ENCODE peak calls at places on chromosomes 7 and 10, in ten cellular contexts. One of them, this sample, is unnamed.

GRCh38 chr7:85890244-85890811 is 703.5 kb upstream of the SEMA3D start:
- DNase-seq in iPS-NIHi11: peak
- DNase-seq in activated CD4-positive, alpha-beta T cell treated with anti-CD3 and anti-CD28 coated beads, Interleukin-2, amount 50 U/mL, for 1 hour: no peak
- DNase-seq in SHP77 treated with DMSO at 0.1 percent for 48 hours: peak
- DNase-seq in stimulated activated CD4-positive, alpha-beta T cell treated with anti-CD3 and anti-CD28 coated beads, Interleukin-12 subunit alpha, Interleukin-12 subunit beta, amount 100 ng/mL, for 48 hours: no peak
- DNase-seq in aorta: no peak
- DNase-seq in GF-D8: peak
- DNase-seq in MM.1S: peak
- DNase-seq in CD8-positive, alpha-beta memory T cell: no peak
- DNase-seq in anterior cingulate cortex: no peak
- DNase-seq in this sample: peak

GRCh38 chr7:4159761-4160554 is 522.1 kb upstream of the FOXK1 start:
- DNase-seq in stimulated activated CD4-positive, alpha-beta T cell treated with anti-CD3 and anti-CD28 coated beads, Interleukin-12 subunit alpha, Interleukin-12 subunit beta, amount 100 ng/mL, for 48 hours: no peak
- DNase-seq in activated CD4-positive, alpha-beta T cell treated with anti-CD3 and anti-CD28 coated beads, Interleukin-2, amount 50 U/mL, for 1 hour: no peak
- DNase-seq in aorta: no peak
- DNase-seq in SHP77 treated with DMSO at 0.1 percent for 48 hours: no peak
- DNase-seq in MM.1S: no peak
- DNase-seq in GF-D8: no peak
- DNase-seq in anterior cingulate cortex: no peak
- DNase-seq in CD8-positive, alpha-beta memory T cell: no peak
- DNase-seq in iPS-NIHi11: no peak
- DNase-seq in this sample: no peak

GRCh38 chr10:32577448-32577847 is 131.5 kb downstream of the CCDC7 start:
- DNase-seq in activated CD4-positive, alpha-beta T cell treated with anti-CD3 and anti-CD28 coated beads, Interleukin-2, amount 50 U/mL, for 1 hour: no peak
- DNase-seq in MM.1S: no peak
- DNase-seq in stimulated activated CD4-positive, alpha-beta T cell treated with anti-CD3 and anti-CD28 coated beads, Interleukin-12 subunit alpha, Interleukin-12 subunit beta, amount 100 ng/mL, for 48 hours: no peak
- DNase-seq in SHP77 treated with DMSO at 0.1 percent for 48 hours: no peak
- DNase-seq in anterior cingulate cortex: no peak
- DNase-seq in aorta: no peak
- DNase-seq in iPS-NIHi11: no peak
- DNase-seq in GF-D8: no peak
- DNase-seq in CD8-positive, alpha-beta memory T cell: no peak
- DNase-seq in this sample: no peak

GRCh38 chr10:114811769-114812353 is 9.7 kb upstream of the FHIP2A start:
- DNase-seq in CD8-positive, alpha-beta memory T cell: no peak
- DNase-seq in iPS-NIHi11: no peak
- DNase-seq in aorta: no peak
- DNase-seq in SHP77 treated with DMSO at 0.1 percent for 48 hours: no peak
- DNase-seq in GF-D8: no peak
- DNase-seq in anterior cingulate cortex: no peak
- DNase-seq in MM.1S: no peak
- DNase-seq in stimulated activated CD4-positive, alpha-beta T cell treated with anti-CD3 and anti-CD28 coated beads, Interleukin-12 subunit alpha, Interleukin-12 subunit beta, amount 100 ng/mL, for 48 hours: no peak
- DNase-seq in activated CD4-positive, alpha-beta T cell treated with anti-CD3 and anti-CD28 coated beads, Interleukin-2, amount 50 U/mL, for 1 hour: no peak
- DNase-seq in this sample: no peak

GRCh38 chr10:1933215-1933614 is 195.9 kb upstream of the ADARB2 start:
- DNase-seq in GF-D8: no peak
- DNase-seq in SHP77 treated with DMSO at 0.1 percent for 48 hours: no peak
- DNase-seq in stimulated activated CD4-positive, alpha-beta T cell treated with anti-CD3 and anti-CD28 coated beads, Interleukin-12 subunit alpha, Interleukin-12 subunit beta, amount 100 ng/mL, for 48 hours: no peak
- DNase-seq in activated CD4-positive, alpha-beta T cell treated with anti-CD3 and anti-CD28 coated beads, Interleukin-2, amount 50 U/mL, for 1 hour: no peak
- DNase-seq in MM.1S: no peak
- DNase-seq in iPS-NIHi11: no peak
- DNase-seq in CD8-positive, alpha-beta memory T cell: no peak
- DNase-seq in anterior cingulate cortex: no peak
- DNase-seq in aorta: no peak
- DNase-seq in this sample: no peak

GRCh38 chr10:45063605-45064231 is 63.0 kb downstream of the ZNF22 start:
- DNase-seq in activated CD4-positive, alpha-beta T cell treated with anti-CD3 and anti-CD28 coated beads, Interleukin-2, amount 50 U/mL, for 1 hour: no peak
- DNase-seq in stimulated activated CD4-positive, alpha-beta T cell treated with anti-CD3 and anti-CD28 coated beads, Interleukin-12 subunit alpha, Interleukin-12 subunit beta, amount 100 ng/mL, for 48 hours: no peak
- DNase-seq in CD8-positive, alpha-beta memory T cell: no peak
- DNase-seq in aorta: no peak
- DNase-seq in anterior cingulate cortex: no peak
- DNase-seq in MM.1S: no peak
- DNase-seq in SHP77 treated with DMSO at 0.1 percent for 48 hours: no peak
- DNase-seq in iPS-NIHi11: no peak
- DNase-seq in GF-D8: no peak
- DNase-seq in this sample: no peak

GRCh38 chr7:150657526-150657925 is 25.3 kb upstream of the GIMAP6 start:
- DNase-seq in GF-D8: no peak
- DNase-seq in SHP77 treated with DMSO at 0.1 percent for 48 hours: no peak
- DNase-seq in CD8-positive, alpha-beta memory T cell: no peak
- DNase-seq in activated CD4-positive, alpha-beta T cell treated with anti-CD3 and anti-CD28 coated beads, Interleukin-2, amount 50 U/mL, for 1 hour: no peak
- DNase-seq in stimulated activated CD4-positive, alpha-beta T cell treated with anti-CD3 and anti-CD28 coated beads, Interleukin-12 subunit alpha, Interleukin-12 subunit beta, amount 100 ng/mL, for 48 hours: no peak
- DNase-seq in MM.1S: no peak
- DNase-seq in anterior cingulate cortex: no peak
- DNase-seq in iPS-NIHi11: no peak
- DNase-seq in aorta: no peak
- DNase-seq in this sample: no peak

GRCh38 chr7:27141591-27142561 is 1.6 kb downstream of the HOXA5 start:
- DNase-seq in aorta: no peak
- DNase-seq in anterior cingulate cortex: no peak
- DNase-seq in activated CD4-positive, alpha-beta T cell treated with anti-CD3 and anti-CD28 coated beads, Interleukin-2, amount 50 U/mL, for 1 hour: no peak
- DNase-seq in iPS-NIHi11: peak
- DNase-seq in GF-D8: no peak
- DNase-seq in SHP77 treated with DMSO at 0.1 percent for 48 hours: no peak
- DNase-seq in stimulated activated CD4-positive, alpha-beta T cell treated with anti-CD3 and anti-CD28 coated beads, Interleukin-12 subunit alpha, Interleukin-12 subunit beta, amount 100 ng/mL, for 48 hours: no peak
- DNase-seq in MM.1S: no peak
- DNase-seq in CD8-positive, alpha-beta memory T cell: no peak
- DNase-seq in this sample: no peak

GRCh38 chr10:28139138-28139537 is 140.3 kb upstream of the ODAD2 start:
- DNase-seq in anterior cingulate cortex: no peak
- DNase-seq in aorta: no peak
- DNase-seq in MM.1S: no peak
- DNase-seq in CD8-positive, alpha-beta memory T cell: no peak
- DNase-seq in iPS-NIHi11: no peak
- DNase-seq in SHP77 treated with DMSO at 0.1 percent for 48 hours: no peak
- DNase-seq in stimulated activated CD4-positive, alpha-beta T cell treated with anti-CD3 and anti-CD28 coated beads, Interleukin-12 subunit alpha, Interleukin-12 subunit beta, amount 100 ng/mL, for 48 hours: no peak
- DNase-seq in activated CD4-positive, alpha-beta T cell treated with anti-CD3 and anti-CD28 coated beads, Interleukin-2, amount 50 U/mL, for 1 hour: no peak
- DNase-seq in GF-D8: no peak
- DNase-seq in this sample: no peak

GRCh38 chr10:24873281-24873683 is 79.1 kb downstream of the PRTFDC1 start:
- DNase-seq in SHP77 treated with DMSO at 0.1 percent for 48 hours: no peak
- DNase-seq in GF-D8: no peak
- DNase-seq in stimulated activated CD4-positive, alpha-beta T cell treated with anti-CD3 and anti-CD28 coated beads, Interleukin-12 subunit alpha, Interleukin-12 subunit beta, amount 100 ng/mL, for 48 hours: no peak
- DNase-seq in activated CD4-positive, alpha-beta T cell treated with anti-CD3 and anti-CD28 coated beads, Interleukin-2, amount 50 U/mL, for 1 hour: no peak
- DNase-seq in CD8-positive, alpha-beta memory T cell: no peak
- DNase-seq in aorta: no peak
- DNase-seq in MM.1S: peak
- DNase-seq in iPS-NIHi11: peak
- DNase-seq in anterior cingulate cortex: no peak
- DNase-seq in this sample: peak

GRCh38 chr7:157461805-157462771 is 125.3 kb downstream of the DNAJB6 start:
- DNase-seq in activated CD4-positive, alpha-beta T cell treated with anti-CD3 and anti-CD28 coated beads, Interleukin-2, amount 50 U/mL, for 1 hour: no peak
- DNase-seq in iPS-NIHi11: no peak
- DNase-seq in stimulated activated CD4-positive, alpha-beta T cell treated with anti-CD3 and anti-CD28 coated beads, Interleukin-12 subunit alpha, Interleukin-12 subunit beta, amount 100 ng/mL, for 48 hours: no peak
- DNase-seq in CD8-positive, alpha-beta memory T cell: no peak
- DNase-seq in MM.1S: no peak
- DNase-seq in anterior cingulate cortex: no peak
- DNase-seq in aorta: peak
- DNase-seq in SHP77 treated with DMSO at 0.1 percent for 48 hours: no peak
- DNase-seq in GF-D8: no peak
- DNase-seq in this sample: no peak

GRCh38 chr10:125217986-125218675 is 57.8 kb upstream of the CTBP2 start:
- DNase-seq in SHP77 treated with DMSO at 0.1 percent for 48 hours: no peak
- DNase-seq in stimulated activated CD4-positive, alpha-beta T cell treated with anti-CD3 and anti-CD28 coated beads, Interleukin-12 subunit alpha, Interleukin-12 subunit beta, amount 100 ng/mL, for 48 hours: no peak
- DNase-seq in GF-D8: no peak
- DNase-seq in CD8-positive, alpha-beta memory T cell: no peak
- DNase-seq in anterior cingulate cortex: no peak
- DNase-seq in aorta: no peak
- DNase-seq in MM.1S: no peak
- DNase-seq in activated CD4-positive, alpha-beta T cell treated with anti-CD3 and anti-CD28 coated beads, Interleukin-2, amount 50 U/mL, for 1 hour: no peak
- DNase-seq in iPS-NIHi11: peak
- DNase-seq in this sample: no peak

GRCh38 chr7:131769241-131769640 is 212.8 kb upstream of the PODXL start:
- DNase-seq in SHP77 treated with DMSO at 0.1 percent for 48 hours: no peak
- DNase-seq in anterior cingulate cortex: no peak
- DNase-seq in stimulated activated CD4-positive, alpha-beta T cell treated with anti-CD3 and anti-CD28 coated beads, Interleukin-12 subunit alpha, Interleukin-12 subunit beta, amount 100 ng/mL, for 48 hours: no peak
- DNase-seq in activated CD4-positive, alpha-beta T cell treated with anti-CD3 and anti-CD28 coated beads, Interleukin-2, amount 50 U/mL, for 1 hour: no peak
- DNase-seq in MM.1S: no peak
- DNase-seq in iPS-NIHi11: no peak
- DNase-seq in CD8-positive, alpha-beta memory T cell: no peak
- DNase-seq in GF-D8: no peak
- DNase-seq in aorta: no peak
- DNase-seq in this sample: no peak

GRCh38 chr10:16440396-16441105 is 3.7 kb downstream of the PTER start:
- DNase-seq in activated CD4-positive, alpha-beta T cell treated with anti-CD3 and anti-CD28 coated beads, Interleukin-2, amount 50 U/mL, for 1 hour: no peak
- DNase-seq in aorta: no peak
- DNase-seq in anterior cingulate cortex: no peak
- DNase-seq in iPS-NIHi11: no peak
- DNase-seq in SHP77 treated with DMSO at 0.1 percent for 48 hours: no peak
- DNase-seq in stimulated activated CD4-positive, alpha-beta T cell treated with anti-CD3 and anti-CD28 coated beads, Interleukin-12 subunit alpha, Interleukin-12 subunit beta, amount 100 ng/mL, for 48 hours: no peak
- DNase-seq in GF-D8: no peak
- DNase-seq in CD8-positive, alpha-beta memory T cell: no peak
- DNase-seq in MM.1S: no peak
- DNase-seq in this sample: no peak

GRCh38 chr10:78053201-78053868 is 19.7 kb downstream of the RPS24 start:
- DNase-seq in CD8-positive, alpha-beta memory T cell: no peak
- DNase-seq in anterior cingulate cortex: no peak
- DNase-seq in aorta: peak
- DNase-seq in stimulated activated CD4-positive, alpha-beta T cell treated with anti-CD3 and anti-CD28 coated beads, Interleukin-12 subunit alpha, Interleukin-12 subunit beta, amount 100 ng/mL, for 48 hours: no peak
- DNase-seq in SHP77 treated with DMSO at 0.1 percent for 48 hours: no peak
- DNase-seq in activated CD4-positive, alpha-beta T cell treated with anti-CD3 and anti-CD28 coated beads, Interleukin-2, amount 50 U/mL, for 1 hour: no peak
- DNase-seq in MM.1S: no peak
- DNase-seq in GF-D8: no peak
- DNase-seq in iPS-NIHi11: no peak
- DNase-seq in this sample: no peak

GRCh38 chr7:158413962-158414961 is 173.4 kb downstream of the PTPRN2 start:
- DNase-seq in CD8-positive, alpha-beta memory T cell: no peak
- DNase-seq in aorta: peak
- DNase-seq in stimulated activated CD4-positive, alpha-beta T cell treated with anti-CD3 and anti-CD28 coated beads, Interleukin-12 subunit alpha, Interleukin-12 subunit beta, amount 100 ng/mL, for 48 hours: no peak
- DNase-seq in MM.1S: no peak
- DNase-seq in SHP77 treated with DMSO at 0.1 percent for 48 hours: peak
- DNase-seq in iPS-NIHi11: no peak
- DNase-seq in anterior cingulate cortex: peak
- DNase-seq in GF-D8: no peak
- DNase-seq in activated CD4-positive, alpha-beta T cell treated with anti-CD3 and anti-CD28 coated beads, Interleukin-2, amount 50 U/mL, for 1 hour: no peak
- DNase-seq in this sample: peak

GRCh38 chr10:101759354-101760247 is 16.3 kb downstream of the FGF8 start:
- DNase-seq in anterior cingulate cortex: no peak
- DNase-seq in aorta: no peak
- DNase-seq in stimulated activated CD4-positive, alpha-beta T cell treated with anti-CD3 and anti-CD28 coated beads, Interleukin-12 subunit alpha, Interleukin-12 subunit beta, amount 100 ng/mL, for 48 hours: no peak
- DNase-seq in activated CD4-positive, alpha-beta T cell treated with anti-CD3 and anti-CD28 coated beads, Interleukin-2, amount 50 U/mL, for 1 hour: no peak
- DNase-seq in GF-D8: no peak
- DNase-seq in SHP77 treated with DMSO at 0.1 percent for 48 hours: no peak
- DNase-seq in CD8-positive, alpha-beta memory T cell: no peak
- DNase-seq in iPS-NIHi11: peak
- DNase-seq in MM.1S: no peak
- DNase-seq in this sample: no peak

GRCh38 chr10:97078280-97079156 is 107.2 kb downstream of the SLIT1 start:
- DNase-seq in iPS-NIHi11: no peak
- DNase-seq in CD8-positive, alpha-beta memory T cell: no peak
- DNase-seq in stimulated activated CD4-positive, alpha-beta T cell treated with anti-CD3 and anti-CD28 coated beads, Interleukin-12 subunit alpha, Interleukin-12 subunit beta, amount 100 ng/mL, for 48 hours: no peak
- DNase-seq in anterior cingulate cortex: no peak
- DNase-seq in GF-D8: no peak
- DNase-seq in activated CD4-positive, alpha-beta T cell treated with anti-CD3 and anti-CD28 coated beads, Interleukin-2, amount 50 U/mL, for 1 hour: no peak
- DNase-seq in MM.1S: no peak
- DNase-seq in SHP77 treated with DMSO at 0.1 percent for 48 hours: no peak
- DNase-seq in aorta: peak
- DNase-seq in this sample: no peak

GRCh38 chr10:74855439-74855838 is 29.0 kb downstream of the KAT6B start:
- DNase-seq in CD8-positive, alpha-beta memory T cell: no peak
- DNase-seq in stimulated activated CD4-positive, alpha-beta T cell treated with anti-CD3 and anti-CD28 coated beads, Interleukin-12 subunit alpha, Interleukin-12 subunit beta, amount 100 ng/mL, for 48 hours: no peak
- DNase-seq in MM.1S: no peak
- DNase-seq in SHP77 treated with DMSO at 0.1 percent for 48 hours: no peak
- DNase-seq in GF-D8: no peak
- DNase-seq in anterior cingulate cortex: no peak
- DNase-seq in activated CD4-positive, alpha-beta T cell treated with anti-CD3 and anti-CD28 coated beads, Interleukin-2, amount 50 U/mL, for 1 hour: no peak
- DNase-seq in aorta: no peak
- DNase-seq in iPS-NIHi11: no peak
- DNase-seq in this sample: no peak

GRCh38 chr10:12405342-12406320 is 56.3 kb downstream of the CAMK1D start:
- DNase-seq in MM.1S: no peak
- DNase-seq in GF-D8: no peak
- DNase-seq in aorta: peak
- DNase-seq in stimulated activated CD4-positive, alpha-beta T cell treated with anti-CD3 and anti-CD28 coated beads, Interleukin-12 subunit alpha, Interleukin-12 subunit beta, amount 100 ng/mL, for 48 hours: no peak
- DNase-seq in SHP77 treated with DMSO at 0.1 percent for 48 hours: peak
- DNase-seq in iPS-NIHi11: no peak
- DNase-seq in CD8-positive, alpha-beta memory T cell: no peak
- DNase-seq in activated CD4-positive, alpha-beta T cell treated with anti-CD3 and anti-CD28 coated beads, Interleukin-2, amount 50 U/mL, for 1 hour: no peak
- DNase-seq in anterior cingulate cortex: no peak
- DNase-seq in this sample: no peak

GRCh38 chr7:37016073-37016878 is 292.0 kb upstream of the AOAH start:
- DNase-seq in MM.1S: peak
- DNase-seq in iPS-NIHi11: no peak
- DNase-seq in activated CD4-positive, alpha-beta T cell treated with anti-CD3 and anti-CD28 coated beads, Interleukin-2, amount 50 U/mL, for 1 hour: no peak
- DNase-seq in SHP77 treated with DMSO at 0.1 percent for 48 hours: no peak
- DNase-seq in CD8-positive, alpha-beta memory T cell: no peak
- DNase-seq in GF-D8: no peak
- DNase-seq in aorta: no peak
- DNase-seq in stimulated activated CD4-positive, alpha-beta T cell treated with anti-CD3 and anti-CD28 coated beads, Interleukin-12 subunit alpha, Interleukin-12 subunit beta, amount 100 ng/mL, for 48 hours: no peak
- DNase-seq in anterior cingulate cortex: no peak
- DNase-seq in this sample: no peak

GRCh38 chr7:15751191-15751701 is 64.8 kb upstream of the MEOX2 start:
- DNase-seq in GF-D8: no peak
- DNase-seq in anterior cingulate cortex: no peak
- DNase-seq in MM.1S: no peak
- DNase-seq in activated CD4-positive, alpha-beta T cell treated with anti-CD3 and anti-CD28 coated beads, Interleukin-2, amount 50 U/mL, for 1 hour: no peak
- DNase-seq in CD8-positive, alpha-beta memory T cell: no peak
- DNase-seq in iPS-NIHi11: no peak
- DNase-seq in stimulated activated CD4-positive, alpha-beta T cell treated with anti-CD3 and anti-CD28 coated beads, Interleukin-12 subunit alpha, Interleukin-12 subunit beta, amount 100 ng/mL, for 48 hours: no peak
- DNase-seq in aorta: no peak
- DNase-seq in SHP77 treated with DMSO at 0.1 percent for 48 hours: no peak
- DNase-seq in this sample: no peak

GRCh38 chr7:157462840-157463239 is 126.0 kb downstream of the DNAJB6 start:
- DNase-seq in aorta: peak
- DNase-seq in iPS-NIHi11: no peak
- DNase-seq in SHP77 treated with DMSO at 0.1 percent for 48 hours: no peak
- DNase-seq in stimulated activated CD4-positive, alpha-beta T cell treated with anti-CD3 and anti-CD28 coated beads, Interleukin-12 subunit alpha, Interleukin-12 subunit beta, amount 100 ng/mL, for 48 hours: no peak
- DNase-seq in activated CD4-positive, alpha-beta T cell treated with anti-CD3 and anti-CD28 coated beads, Interleukin-2, amount 50 U/mL, for 1 hour: no peak
- DNase-seq in anterior cingulate cortex: no peak
- DNase-seq in GF-D8: no peak
- DNase-seq in MM.1S: no peak
- DNase-seq in CD8-positive, alpha-beta memory T cell: no peak
- DNase-seq in this sample: no peak

GRCh38 chr10:103763374-103764202 is 91.8 kb downstream of the SH3PXD2A start:
- DNase-seq in aorta: no peak
- DNase-seq in anterior cingulate cortex: no peak
- DNase-seq in GF-D8: peak
- DNase-seq in SHP77 treated with DMSO at 0.1 percent for 48 hours: no peak
- DNase-seq in activated CD4-positive, alpha-beta T cell treated with anti-CD3 and anti-CD28 coated beads, Interleukin-2, amount 50 U/mL, for 1 hour: no peak
- DNase-seq in iPS-NIHi11: no peak
- DNase-seq in CD8-positive, alpha-beta memory T cell: no peak
- DNase-seq in MM.1S: no peak
- DNase-seq in stimulated activated CD4-positive, alpha-beta T cell treated with anti-CD3 and anti-CD28 coated beads, Interleukin-12 subunit alpha, Interleukin-12 subunit beta, amount 100 ng/mL, for 48 hours: no peak
- DNase-seq in this sample: peak